ENCODE peak calls at places on chromosome 11, in eight cellular contexts. W is stimulated activated CD8-positive, alpha-beta memory T cell treated with anti-CD3 and anti-CD28 coated beads, Interleukin-7, amount 100 ng/mL, for 24 hours; Q is NCI-H1930; E is iris pigment epithelial cell; Y is heart left ventricle; K is EL; U is ELR; A is hippocampal formation. F is an unnamed sample.

GRCh38 chr11:68749061-68749491 is 2.2 kb downstream of the TESMIN start:
- DNase-seq in W (no peak), Q (no peak), E (no peak), Y (no peak), K (no peak), U (peak; percentile 8), A (no peak), F (no peak)

GRCh38 chr11:23653071-23653675 is 792.9 kb upstream of the CCDC179 start:
- DNase-seq in W (no peak), Q (no peak), E (no peak), Y (no peak), K (no peak), U (no peak), A (no peak), F (peak; percentile 5)

GRCh38 chr11:17972987-17973386 is 39.9 kb downstream of the SERGEF start:
- DNase-seq in W (no peak), Q (peak; percentile 22), E (peak; percentile 68), Y (peak; percentile 56), K (peak; percentile 83), U (peak; percentile 79), A (peak; percentile 34), F (peak; percentile 59)

GRCh38 chr11:115466122-115466521 is 38.1 kb downstream of the CADM1 start:
- DNase-seq in W (no peak), Q (no peak), E (no peak), Y (no peak), K (no peak), U (no peak), A (no peak), F (no peak)

GRCh38 chr11:110134120-110134519 is 40.9 kb downstream of the ZC3H12C start:
- DNase-seq in W (no peak), Q (peak; percentile 88), E (no peak), Y (no peak), K (no peak), U (no peak), A (no peak), F (no peak)

GRCh38 chr11:3231851-3232744 is at the start of gene MRGPRE:
- DNase-seq in W (no peak), Q (no peak), E (no peak), Y (peak; percentile 59), K (no peak), U (no peak), A (no peak), F (peak; percentile 34)

GRCh38 chr11:464316-464715 is 14.2 kb downstream of the PTDSS2 start:
- DNase-seq in W (no peak), Q (no peak), E (no peak), Y (peak; percentile 15), K (no peak), U (no peak), A (no peak), F (no peak)

GRCh38 chr11:131656179-131656838 is 285.9 kb downstream of the NTM start:
- DNase-seq in W (no peak), Q (no peak), E (no peak), Y (no peak), K (no peak), U (no peak), A (no peak), F (no peak)

GRCh38 chr11:74319139-74319538 is 7.7 kb upstream of the P4HA3 start:
- DNase-seq in W (no peak), Q (no peak), E (peak; percentile 96), Y (no peak), K (peak; percentile 87), U (peak; percentile 94), A (no peak), F (no peak)

GRCh38 chr11:23957309-23957708 is 539.5 kb upstream of the LUZP2 start:
- DNase-seq in W (no peak), Q (no peak), E (peak; percentile 53), Y (no peak), K (no peak), U (peak; percentile 2), A (no peak), F (no peak)

GRCh38 chr11:10885703-10886363 is 28.0 kb upstream of the ZBED5 start:
- DNase-seq in W (no peak), Q (no peak), E (peak; percentile 65), Y (no peak), K (no peak), U (no peak), A (no peak), F (peak; percentile 60)

GRCh38 chr11:73430326-73430725 is 54.1 kb downstream of the RELT start:
- DNase-seq in W (no peak), Q (no peak), E (no peak), Y (no peak), K (no peak), U (no peak), A (no peak), F (no peak)

GRCh38 chr11:8671242-8671641 is 11.2 kb downstream of the TRIM66 start:
- DNase-seq in W (no peak), Q (no peak), E (peak; percentile 95), Y (peak; percentile 67), K (peak; percentile 95), U (peak; percentile 96), A (peak; percentile 19), F (peak; percentile 17)

GRCh38 chr11:11391169-11391568 is 38.1 kb upstream of the CSNK2A3 start:
- DNase-seq in W (no peak), Q (no peak), E (no peak), Y (no peak), K (no peak), U (no peak), A (no peak), F (no peak)

GRCh38 chr11:84583106-84583505 is 1044.0 kb downstream of the DLG2 start:
- DNase-seq in W (no peak), Q (no peak), E (no peak), Y (no peak), K (no peak), U (no peak), A (no peak), F (no peak)

GRCh38 chr11:127345819-127346459 is 345.4 kb upstream of the KIRREL3 start:
- DNase-seq in W (no peak), Q (no peak), E (peak; percentile 21), Y (peak; percentile 32), K (peak; percentile 33), U (peak; percentile 58), A (peak; percentile 15), F (peak; percentile 14)

GRCh38 chr11:62508336-62509058 is 38.1 kb downstream of the AHNAK start:
- DNase-seq in W (no peak), Q (no peak), E (peak; percentile 31), Y (peak; percentile 92), K (peak; percentile 78), U (peak; percentile 66), A (peak; percentile 79), F (peak; percentile 80)

GRCh38 chr11:32400196-32400595 is 35.1 kb downstream of the WT1 start:
- DNase-seq in W (no peak), Q (no peak), E (peak; percentile 50), Y (no peak), K (peak; percentile 17), U (peak; percentile 38), A (no peak), F (no peak)